ENCODE peak calls at places on chromosomes 7 and 10, in seven cellular contexts. F is body of pancreas; W is CD8-positive, alpha-beta memory T cell; U is astrocyte; E is effector memory CD4-positive, alpha-beta T cell; N is H9; P is adrenal gland. D is an unnamed sample. For H3K4me1, the result is how much of the 10 kb centered on the place peaks cover.

GRCh38 chr7:149704507-149704906 is 68.9 kb downstream of the ZNF467 start:
- DNase-seq in F (no peak), W (no peak), U (peak), E (no peak), N (no peak), P (no peak), D (no peak)

GRCh38 chr7:30308392-30308791 is 24.0 kb downstream of the ZNRF2 start:
- DNase-seq in F (no peak), W (no peak), U (no peak), E (no peak), N (no peak), P (no peak), D (no peak)

GRCh38 chr7:40986351-40986873 is 716.5 kb downstream of the INHBA start:
- DNase-seq in F (no peak), W (no peak), U (peak), E (no peak), N (no peak), P (no peak), D (no peak)

GRCh38 chr7:81155654-81156373 is 237.0 kb upstream of the SEMA3C start:
- DNase-seq in F (no peak), W (no peak), U (peak), E (no peak), N (no peak), P (no peak), D (no peak)

GRCh38 chr10:132306951-132307751 is 599 bp downstream of the STK32C start:
- DNase-seq in F (peak), W (no peak), U (no peak), E (peak), N (peak), P (peak), D (peak)

GRCh38 chr7:40551685-40552576 is 417.1 kb downstream of the SUGCT start:
- DNase-seq in F (no peak), W (no peak), U (peak), E (no peak), N (no peak), P (peak), D (no peak)

GRCh38 chr7:2952316-2952715 is 91.4 kb downstream of the CARD11 start:
- DNase-seq in F (no peak), W (no peak), U (no peak), E (no peak), N (no peak), P (no peak), D (no peak)

GRCh38 chr7:69550991-69551390 is 47.3 kb upstream of the AUTS2 start:
- DNase-seq in F (peak), W (no peak), U (no peak), E (no peak), N (no peak), P (no peak), D (no peak)

GRCh38 chr10:23015021-23015707 is 80.2 kb upstream of the MSRB2 start:
- DNase-seq in F (no peak), W (no peak), U (no peak), E (no peak), N (no peak), P (no peak), D (no peak)

GRCh38 chr7:107472116-107472515 is 2.3 kb downstream of the GPR22 start:
- DNase-seq in F (no peak), W (no peak), U (no peak), E (no peak), N (no peak), P (no peak), D (no peak)

GRCh38 chr7:133077394-133077793 is 4.5 kb downstream of the CHCHD3 start:
- DNase-seq in F (no peak), W (no peak), U (no peak), E (no peak), N (no peak), P (no peak), D (no peak)

GRCh38 chr10:115653473-115653872 is 560.3 kb downstream of the ATRNL1 start:
- DNase-seq in F (no peak), W (no peak), U (no peak), E (no peak), N (no peak), P (no peak), D (no peak)

GRCh38 chr7:103134866-103135554 is 13.9 kb downstream of the NAPEPLD start:
- DNase-seq in F (no peak), W (no peak), U (no peak), E (no peak), N (no peak), P (no peak), D (no peak)

GRCh38 chr7:41272664-41273063 is 430.2 kb downstream of the INHBA start:
- DNase-seq in F (no peak), W (no peak), U (no peak), E (no peak), N (no peak), P (no peak), D (no peak)

GRCh38 chr10:99975106-99975829 is 34.5 kb downstream of the DNMBP start:
- DNase-seq in F (no peak), W (no peak), U (no peak), E (no peak), N (no peak), P (no peak), D (no peak)

GRCh38 chr10:99979066-99979685 is 30.6 kb downstream of the DNMBP start:
- DNase-seq in F (no peak), W (no peak), U (no peak), E (no peak), N (no peak), P (no peak), D (no peak)

GRCh38 chr10:99975942-99976809 is 33.6 kb downstream of the DNMBP start:
- DNase-seq in F (no peak), W (no peak), U (peak), E (no peak), N (no peak), P (no peak), D (no peak)

GRCh38 chr10:99976886-99977391 is 32.8 kb downstream of the DNMBP start:
- DNase-seq in F (no peak), W (no peak), U (peak), E (no peak), N (no peak), P (peak), D (peak)

DNA sequence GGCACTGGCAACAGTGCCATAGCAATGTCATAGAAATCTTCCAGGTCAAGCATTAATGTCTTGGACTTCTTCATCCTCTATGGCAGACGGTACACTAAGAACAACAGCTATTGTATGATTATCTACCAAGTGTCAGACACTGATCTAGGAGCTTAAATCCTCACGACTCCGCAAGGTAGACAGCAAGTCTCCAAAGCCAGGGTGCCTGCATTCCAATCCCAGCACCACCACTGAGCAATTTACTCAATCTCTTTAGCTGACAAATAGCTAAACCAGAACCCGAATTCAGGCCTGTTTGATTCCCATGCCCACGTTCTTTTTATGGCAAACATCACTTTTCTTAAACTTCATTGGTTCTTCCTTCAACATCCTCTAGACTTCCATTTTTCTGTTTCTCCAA is 31.8 kb downstream of the DNMBP start:
- DNase-seq in F (no peak), W (no peak), U (peak), E (no peak), N (no peak), P (no peak), D (no peak)
- H3K4me1 ChIP-seq in F (under half), W (under half), U (under half), E (under half), N (under half), P (half or more), D (under half)

DNA sequence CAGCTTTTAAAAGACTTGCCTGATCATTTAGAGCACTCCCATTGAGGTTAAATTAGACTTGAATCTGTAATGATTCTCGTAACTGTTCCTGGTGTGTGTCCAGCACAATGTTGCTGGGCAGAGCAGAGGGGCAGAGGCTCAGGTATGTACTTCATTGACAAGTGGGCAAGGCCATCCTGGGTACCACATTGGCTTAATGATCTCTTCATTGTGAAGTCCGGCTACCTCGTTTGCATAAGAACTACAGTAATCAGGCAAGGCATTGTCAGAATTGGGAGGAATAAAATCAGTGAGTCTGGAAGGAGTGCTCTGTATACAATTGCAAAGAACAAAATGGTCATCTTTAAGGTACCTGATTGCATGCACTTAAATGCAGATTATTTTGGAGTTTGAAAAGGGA is 6.1 kb downstream of the RPS24 start:
- DNase-seq in F (no peak), W (no peak), U (no peak), E (no peak), N (peak), P (no peak), D (no peak)
- H3K4me1 ChIP-seq in F (under half), W (under half), U (under half), E (under half), N (under half), P (half or more), D (under half)

GRCh38 chr10:114402233-114402632 is 2.1 kb downstream of the AFAP1L2 start:
- DNase-seq in F (no peak), W (no peak), U (peak), E (no peak), N (no peak), P (no peak), D (no peak)
- H3K4me1 ChIP-seq in F (under half), W (under half), U (under half), E (under half), N (under half), P (under half), D (under half)

GRCh38 chr10:77291596-77292505 is 345.8 kb downstream of the KCNMA1 start:
- DNase-seq in F (no peak), W (no peak), U (no peak), E (no peak), N (no peak), P (no peak), D (no peak)
- H3K4me1 ChIP-seq in F (under half), W (under half), U (under half), E (under half), N (under half), P (under half), D (under half)

GRCh38 chr10:310976-311639 is 175.9 kb downstream of the ZMYND11 start:
- DNase-seq in F (no peak), W (no peak), U (peak), E (no peak), N (no peak), P (no peak), D (no peak)
- H3K4me1 ChIP-seq in F (half or more), W (under half), U (under half), E (under half), N (under half), P (under half), D (under half)

D was measured in right cardiac atrium.